ENCODE peak calls at places on chromosomes 5 and 9, in six cellular contexts. U is tibial nerve, K is brain microvascular endothelial cell, R is hepatocyte, Z is GM23338, H is GM23248. B is an unnamed sample.

GRCh38 chr9:106921341-106921899 is 58.5 kb downstream of the ZNF462 start:
- DNase-seq in R (peak; percentile 91), H (peak; percentile 59), Z (peak; percentile 21), U (peak; percentile 29), K (peak; percentile 77), B (no peak)

GRCh38 chr9:36905101-36906066 is 128.7 kb downstream of the PAX5 start:
- DNase-seq in U (no peak), R (no peak), K (no peak), H (no peak), Z (peak; percentile 67), B (no peak)

GRCh38 chr9:6086006-6086655 is 70.7 kb upstream of the RANBP6 start:
- DNase-seq in H (no peak), Z (no peak), U (no peak), K (no peak), R (no peak), B (no peak)

GRCh38 chr5:43039468-43040286 is 442 bp downstream of the ANXA2R start:
- DNase-seq in R (peak; percentile 78), Z (peak; percentile 60), K (peak; percentile 63), H (peak; percentile 58), U (peak; percentile 66), B (peak; percentile 86)

GRCh38 chr5:124806026-124806856 is 59.8 kb upstream of the ZNF608 start:
- DNase-seq in Z (peak; percentile 39), H (peak; percentile 44), R (peak; percentile 90), U (peak; percentile 54), K (peak; percentile 93), B (peak; percentile 77)

GRCh38 chr5:126384985-126385384 is 38.2 kb upstream of the GRAMD2B start:
- DNase-seq in Z (no peak), K (peak; percentile 77), R (no peak), U (no peak), H (peak; percentile 77), B (no peak)

GRCh38 chr5:74183041-74183440 is 457.5 kb downstream of the ENC1 start:
- DNase-seq in U (no peak), H (no peak), Z (no peak), K (no peak), R (no peak), B (no peak)

GRCh38 chr5:56853710-56854109 is 38.4 kb downstream of the MAP3K1 start:
- DNase-seq in U (no peak), H (no peak), Z (no peak), R (no peak), K (no peak), B (no peak)

GRCh38 chr5:151719228-151719861 is 32.6 kb upstream of the SPARC start:
- DNase-seq in Z (peak; percentile 70), U (peak; percentile 67), K (peak; percentile 69), R (no peak), H (peak; percentile 77), B (no peak)

GRCh38 chr9:137448569-137448962 is 7.4 kb upstream of the ENTPD8 start:
- DNase-seq in H (no peak), U (no peak), K (no peak), Z (no peak), R (no peak), B (no peak)

GRCh38 chr9:784202-784601 is 57.3 kb upstream of the DMRT1 start:
- DNase-seq in R (no peak), U (no peak), K (no peak), Z (no peak), H (no peak), B (no peak)
- H3K27me3 ChIP-seq in R (no peaks in the 10 kb centered on the region), U (no peaks in the 10 kb centered on the region), K (no peaks in the 10 kb centered on the region), Z (no peaks in the 10 kb centered on the region), H (peaks cover 4% of the 10 kb centered on the region), B (no peaks in the 10 kb centered on the region)

DNA sequence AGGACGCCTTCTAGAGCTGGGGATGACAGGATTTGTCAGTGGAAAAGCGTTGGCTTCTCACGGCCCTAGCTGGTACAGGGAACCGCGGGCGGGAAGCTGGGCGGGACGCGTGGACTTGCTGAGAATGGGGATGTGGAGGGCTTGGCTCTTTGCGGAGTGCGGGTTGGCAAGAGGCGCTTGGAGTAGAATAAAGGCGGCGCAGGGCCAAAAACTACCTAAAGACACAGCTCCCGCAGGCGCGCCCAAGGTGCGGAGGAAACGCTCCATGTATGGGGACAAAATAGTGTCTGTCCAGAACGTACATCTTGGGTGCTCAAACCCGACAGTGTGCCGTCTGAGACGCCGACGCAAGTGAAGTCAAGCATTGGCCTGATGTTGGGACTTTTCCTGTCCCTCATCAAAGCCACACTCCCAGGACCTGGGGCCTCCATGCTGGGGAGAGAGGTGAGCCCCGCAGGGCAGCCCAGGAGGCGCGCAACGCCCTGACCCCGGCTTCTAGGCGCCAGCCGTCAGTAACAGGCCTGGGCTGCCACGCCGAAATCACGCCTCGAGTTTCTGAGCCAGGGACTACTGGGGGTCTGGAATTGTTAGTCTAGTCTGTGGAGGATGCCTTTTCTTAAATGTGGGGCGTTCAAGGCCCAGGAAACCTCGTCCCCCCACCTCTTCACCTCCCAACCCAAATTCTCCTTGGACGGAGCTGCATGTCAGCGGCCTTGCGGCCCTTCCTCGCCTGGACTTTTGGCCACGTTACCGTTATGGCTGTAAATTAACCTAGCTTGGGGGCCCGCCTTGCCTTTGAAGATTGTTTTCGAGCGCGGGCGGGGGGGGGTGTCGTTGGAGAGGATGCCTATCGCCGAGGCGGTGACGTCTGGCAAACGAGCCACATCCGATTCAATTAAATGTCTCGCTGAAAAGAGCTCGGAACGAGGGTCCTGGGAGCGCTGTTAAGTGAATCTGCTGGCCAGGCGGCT is 1.8 kb upstream of the NKX2-5 start:
- DNase-seq in R (no peak), K (no peak), Z (peak; percentile 36), U (no peak), H (no peak), B (no peak)
- H3K27me3 ChIP-seq in R (peaks cover 100% of the 10 kb centered on the region), K (peaks cover 96% of the 10 kb centered on the region), Z (peaks cover 100% of the 10 kb centered on the region), U (peaks cover 99% of the 10 kb centered on the region), H (peaks cover 97% of the 10 kb centered on the region), B (no peaks in the 10 kb centered on the region)

DNA sequence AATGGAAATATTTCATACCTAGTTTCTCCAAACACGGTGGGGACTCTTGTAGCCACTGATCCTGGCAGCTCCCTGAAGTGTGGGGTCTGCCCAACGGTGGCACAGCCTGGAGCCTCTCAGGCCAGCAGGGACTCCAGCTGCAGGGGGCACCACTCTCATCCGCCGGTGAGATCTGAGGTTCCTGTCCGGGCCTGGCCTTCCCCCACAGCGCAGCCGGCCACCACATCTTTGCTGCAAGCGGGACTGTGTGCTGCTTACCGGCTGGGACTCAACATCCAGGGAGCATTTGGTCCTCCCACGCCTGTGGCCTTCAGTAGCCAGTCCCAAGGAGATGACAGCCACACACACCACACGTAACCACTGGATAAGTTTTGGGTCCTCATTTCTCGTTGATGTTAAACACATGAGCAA is 7.7 kb upstream of the NKX2-5 start:
- DNase-seq in R (no peak), H (no peak), K (no peak), U (no peak), Z (peak; percentile 73), B (no peak)
- H3K27me3 ChIP-seq in R (peaks cover 100% of the 10 kb centered on the region), H (peaks cover 92% of the 10 kb centered on the region), K (peaks cover 97% of the 10 kb centered on the region), U (peaks cover 100% of the 10 kb centered on the region), Z (peaks cover 100% of the 10 kb centered on the region), B (peaks cover 66% of the 10 kb centered on the region)

DNA sequence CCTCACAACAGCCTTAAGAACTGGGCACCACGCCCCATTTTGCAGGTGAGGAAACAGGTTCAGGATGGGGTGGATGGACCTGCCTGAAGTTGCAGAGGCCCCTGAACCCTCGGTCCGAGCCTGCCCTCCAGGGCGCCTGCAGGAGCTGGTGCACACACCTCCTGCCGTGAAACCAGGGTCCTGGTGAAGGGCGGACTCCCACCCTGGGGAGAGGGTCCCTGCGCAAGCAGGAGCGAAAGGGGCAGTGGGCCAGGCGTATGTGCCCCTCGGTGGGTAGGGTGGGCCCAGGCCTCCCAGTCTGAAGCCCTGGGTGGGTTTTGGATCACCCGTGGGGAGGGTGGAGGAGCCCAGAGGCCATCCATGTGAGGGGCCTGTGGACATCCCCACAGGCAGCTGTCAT is 37.9 kb downstream of the HK3 start:
- DNase-seq in H (no peak), U (no peak), R (no peak), Z (no peak), K (no peak), B (no peak)
- H3K27me3 ChIP-seq in H (peaks cover 19% of the 10 kb centered on the region), U (peaks cover 58% of the 10 kb centered on the region), R (peaks cover 23% of the 10 kb centered on the region), Z (no peaks in the 10 kb centered on the region), K (peaks cover 37% of the 10 kb centered on the region), B (peaks cover 13% of the 10 kb centered on the region)

GRCh38 chr5:50962934-50963646 is 296.7 kb downstream of the PARP8 start:
- DNase-seq in H (peak; percentile 65), K (peak; percentile 47), Z (peak; percentile 84), U (peak; percentile 73), R (peak; percentile 86), B (peak; percentile 87)
- H3K27me3 ChIP-seq in H (peaks cover 40% of the 10 kb centered on the region), K (peaks cover 45% of the 10 kb centered on the region), Z (peaks cover 55% of the 10 kb centered on the region), U (peaks cover 75% of the 10 kb centered on the region), R (peaks cover 42% of the 10 kb centered on the region), B (peaks cover 40% of the 10 kb centered on the region)

GRCh38 chr5:174426851-174427250 is 297.5 kb upstream of the MSX2 start:
- DNase-seq in R (no peak), H (no peak), K (no peak), Z (no peak), U (no peak), B (no peak)

GRCh38 chr5:174425964-174426290 is 298.5 kb upstream of the MSX2 start:
- DNase-seq in K (no peak), Z (no peak), H (no peak), U (no peak), R (no peak), B (no peak)

GRCh38 chr5:174426388-174426787 is 298.0 kb upstream of the MSX2 start:
- DNase-seq in Z (no peak), R (no peak), U (no peak), K (no peak), H (no peak), B (no peak)

GRCh38 chr5:174428895-174429294 is 295.5 kb upstream of the MSX2 start:
- DNase-seq in U (no peak), H (no peak), R (no peak), Z (no peak), K (no peak), B (no peak)

GRCh38 chr5:174427304-174427703 is 297.1 kb upstream of the MSX2 start:
- DNase-seq in Z (no peak), K (no peak), H (no peak), R (no peak), U (no peak), B (no peak)
- H3K27me3 ChIP-seq in Z (no peaks in the 10 kb centered on the region), K (no peaks in the 10 kb centered on the region), H (peaks cover 12% of the 10 kb centered on the region), R (no peaks in the 10 kb centered on the region), U (peaks cover 5% of the 10 kb centered on the region), B (no peaks in the 10 kb centered on the region)

GRCh38 chr9:134521817-134522501 is 119.6 kb upstream of the COL5A1 start:
- DNase-seq in H (no peak), Z (peak; percentile 22), R (no peak), K (no peak), U (no peak), B (no peak)
- H3K27me3 ChIP-seq in H (no peaks in the 10 kb centered on the region), Z (no peaks in the 10 kb centered on the region), R (no peaks in the 10 kb centered on the region), K (no peaks in the 10 kb centered on the region), U (no peaks in the 10 kb centered on the region), B (no peaks in the 10 kb centered on the region)

GRCh38 chr5:93601433-93602175 is 18.6 kb downstream of the NR2F1 start:
- DNase-seq in R (no peak), U (peak; percentile 49), H (no peak), K (no peak), Z (peak; percentile 74), B (no peak)
- H3K27me3 ChIP-seq in R (peaks cover 100% of the 10 kb centered on the region), U (peaks cover 27% of the 10 kb centered on the region), H (peaks cover 49% of the 10 kb centered on the region), K (no peaks in the 10 kb centered on the region), Z (peaks cover 100% of the 10 kb centered on the region), B (no peaks in the 10 kb centered on the region)

DNA sequence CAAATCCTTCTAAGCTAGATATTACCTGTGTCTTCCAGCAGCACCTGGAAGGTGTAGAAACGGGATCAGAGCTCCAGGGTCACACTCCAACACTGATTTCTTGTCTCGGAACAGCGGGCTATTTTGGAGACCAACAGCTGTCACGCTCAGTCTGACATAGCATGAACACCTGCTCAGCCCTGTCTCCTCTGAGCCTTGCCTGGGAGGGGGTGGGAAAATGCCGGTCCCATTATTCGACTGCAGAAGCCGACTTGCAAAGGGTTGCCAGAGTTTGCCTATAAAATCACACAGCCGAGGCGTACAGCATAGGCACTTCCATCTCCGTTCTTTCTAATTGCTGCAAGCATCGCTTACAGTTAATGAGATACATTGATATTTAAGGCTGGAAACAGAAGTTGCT is 300.8 kb upstream of the MSX2 start:
- DNase-seq in Z (no peak), H (no peak), U (no peak), R (no peak), K (no peak), B (no peak)
- H3K27me3 ChIP-seq in Z (no peaks in the 10 kb centered on the region), H (peaks cover 26% of the 10 kb centered on the region), U (peaks cover 8% of the 10 kb centered on the region), R (no peaks in the 10 kb centered on the region), K (no peaks in the 10 kb centered on the region), B (no peaks in the 10 kb centered on the region)

B was measured in Peyer's patch.